ENCODE peak calls at places on chromosomes 13 and 19, in four cellular contexts. C, R, U and P are unnamed samples.

GRCh38 chr13:80345771-80346510 is 5.0 kb upstream of the SPRY2 start:
- DNase-seq in C (no peak), R (no peak), U (no peak), P (no peak)

GRCh38 chr13:114019367-114019766 is 45.5 kb upstream of the C13orf46 start:
- DNase-seq in C (no peak), R (peak), U (no peak), P (peak)

GRCh38 chr19:850979-851335 is 1.1 kb upstream of the ELANE start:
- DNase-seq in C (no peak), R (no peak), U (no peak), P (no peak)

GRCh38 chr19:14571695-14572490 is at the start of gene NDUFB7:
- DNase-seq in C (peak), R (peak), U (peak), P (peak)

GRCh38 chr19:48630289-48631036 is 6.7 kb downstream of the DBP start:
- DNase-seq in C (no peak), R (no peak), U (no peak), P (no peak)

GRCh38 chr19:42471554-42472249 is 29.0 kb upstream of the CXCL17 start:
- DNase-seq in C (no peak), R (no peak), U (no peak), P (no peak)

GRCh38 chr19:34120846-34121639 is 51.3 kb upstream of the LSM14A start:
- DNase-seq in C (no peak), R (peak), U (no peak), P (peak)

GRCh38 chr13:20132052-20132634 is 28.7 kb downstream of the GJA3 start:
- DNase-seq in C (no peak), R (no peak), U (no peak), P (no peak)

GRCh38 chr19:17021793-17022590 is 4.6 kb downstream of the CPAMD8 start:
- DNase-seq in C (peak), R (no peak), U (no peak), P (no peak)

GRCh38 chr19:31436121-31436776 is 87.0 kb upstream of the TSHZ3 start:
- DNase-seq in C (no peak), R (no peak), U (no peak), P (no peak)

GRCh38 chr13:107365466-107366215 is 797.7 kb upstream of the ARGLU1 start:
- DNase-seq in C (no peak), R (no peak), U (no peak), P (no peak)

GRCh38 chr19:8663920-8664670 is 33.7 kb downstream of the NFILZ start:
- DNase-seq in C (no peak), R (peak), U (no peak), P (no peak)

GRCh38 chr13:48769107-48769704 is 115.5 kb downstream of the CYSLTR2 start:
- DNase-seq in C (peak), R (peak), U (peak), P (peak)

GRCh38 chr13:51997641-51998330 is 13.5 kb downstream of the ATP7B start:
- DNase-seq in C (no peak), R (no peak), U (no peak), P (no peak)

GRCh38 chr13:50850445-50850844 is 7.0 kb upstream of the DLEU7 start:
- DNase-seq in C (no peak), R (no peak), U (no peak), P (no peak)

GRCh38 chr13:40389081-40389641 is 277.3 kb downstream of the FOXO1 start:
- DNase-seq in C (no peak), R (no peak), U (peak), P (no peak)

GRCh38 chr13:108156749-108157148 is 58.6 kb downstream of the LIG4 start:
- DNase-seq in C (no peak), R (no peak), U (no peak), P (no peak)

GRCh38 chr13:96762876-96763275 is 231.4 kb downstream of the OXGR1 start:
- DNase-seq in C (no peak), R (no peak), U (no peak), P (no peak)

GRCh38 chr19:54136086-54136863 is 1.3 kb upstream of the CNOT3 start:
- DNase-seq in C (no peak), R (no peak), U (no peak), P (no peak)

GRCh38 chr13:114065926-114066774 is 66.3 kb downstream of the RASA3 start:
- DNase-seq in C (no peak), R (no peak), U (no peak), P (no peak)

GRCh38 chr13:90867336-90867683 is 480.2 kb upstream of the MIR17HG start:
- DNase-seq in C (peak), R (peak), U (peak), P (peak)

GRCh38 chr19:42274065-42274682 is 5.1 kb downstream of the CIC start:
- DNase-seq in C (no peak), R (no peak), U (no peak), P (no peak)

GRCh38 chr13:36414461-36414860 is 17.8 kb upstream of the CCNA1 start:
- DNase-seq in C (no peak), R (no peak), U (no peak), P (no peak)

GRCh38 chr19:15280048-15280725 is 47.9 kb upstream of the EPHX3 start:
- DNase-seq in C (no peak), R (no peak), U (no peak), P (no peak)

GRCh38 chr13:19151581-19152263 is 29.9 kb downstream of the TUBA3C start:
- DNase-seq in C (no peak), R (no peak), U (no peak), P (no peak)

GRCh38 chr13:31722684-31723083 is 16.6 kb upstream of the RXFP2 start:
- DNase-seq in C (no peak), R (no peak), U (no peak), P (no peak)

GRCh38 chr19:29620931-29621351 is 14.9 kb downstream of the POP4 start:
- DNase-seq in C (no peak), R (no peak), U (no peak), P (no peak)

GRCh38 chr13:48730971-48731658 is 77.4 kb downstream of the CYSLTR2 start:
- DNase-seq in C (no peak), R (no peak), U (no peak), P (no peak)

GRCh38 chr13:20669162-20669561 is 34.3 kb upstream of the IL17D start:
- DNase-seq in C (no peak), R (no peak), U (peak), P (no peak)

GRCh38 chr19:50551034-50551712 is 17.1 kb downstream of the LRRC4B start:
- DNase-seq in C (no peak), R (no peak), U (no peak), P (no peak)
- TF ChIP-seq SPI1 in C (no peak), R (no peak), U (no peak), P (no peak)

DNA sequence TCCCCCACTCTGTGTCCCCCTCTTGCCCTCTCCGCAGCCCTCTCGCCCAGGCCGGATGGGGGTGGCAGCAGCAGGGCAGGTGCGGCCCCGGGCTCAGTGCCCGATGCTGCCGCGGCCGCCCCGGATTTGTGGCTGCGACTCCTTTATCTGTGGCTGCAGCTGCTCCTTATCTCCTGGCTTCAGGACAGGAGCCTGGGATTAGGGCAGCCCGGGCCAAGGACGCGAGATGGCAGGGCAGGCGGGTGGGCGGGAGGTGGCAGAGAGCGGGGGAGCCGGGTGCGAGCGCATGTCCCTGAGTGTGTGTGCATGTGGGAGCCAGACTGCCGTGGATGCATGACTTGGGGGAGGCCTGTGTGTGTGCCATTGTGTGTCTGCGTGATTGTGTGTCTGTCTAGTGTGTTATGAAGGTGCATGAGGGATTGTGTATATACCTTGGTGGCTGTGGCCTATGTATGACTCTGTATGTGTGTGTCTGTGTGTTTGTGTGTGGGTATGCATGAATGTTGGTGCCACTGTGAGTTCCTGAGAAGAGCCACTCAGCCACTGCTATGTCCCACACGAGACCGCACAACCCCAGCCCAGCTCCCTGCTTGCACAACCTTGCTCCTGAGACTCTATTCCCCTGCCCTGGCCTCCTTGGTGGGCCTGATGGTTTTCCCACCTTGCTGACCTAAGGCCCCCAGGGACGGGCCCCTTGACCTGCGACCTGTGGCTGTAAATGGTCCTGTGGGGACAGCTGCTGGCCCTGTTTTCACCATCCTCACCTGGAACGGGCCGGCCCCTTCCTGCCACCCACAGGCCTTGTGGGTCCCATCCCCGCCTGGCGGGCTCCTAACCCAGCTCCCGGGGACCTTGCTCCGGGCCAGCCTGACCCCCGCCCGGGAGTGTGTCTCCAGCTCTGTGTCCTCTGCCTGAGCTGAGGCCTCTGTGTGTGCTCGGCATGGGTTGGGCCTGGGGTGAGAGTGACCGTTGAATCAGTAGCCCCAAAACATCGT is 5.3 kb upstream of the NRTN start:
- DNase-seq in C (no peak), R (peak), U (no peak), P (no peak)
- TF ChIP-seq POLR2AphosphoS5 in C (peak), R (peak), U (no peak), P (no peak)

GRCh38 chr19:35355851-35356460 is 2.3 kb upstream of the FFAR3 start:
- DNase-seq in C (no peak), R (no peak), U (no peak), P (no peak)
- TF ChIP-seq SPI1 in C (no peak), R (no peak), U (no peak), P (no peak)

DNA sequence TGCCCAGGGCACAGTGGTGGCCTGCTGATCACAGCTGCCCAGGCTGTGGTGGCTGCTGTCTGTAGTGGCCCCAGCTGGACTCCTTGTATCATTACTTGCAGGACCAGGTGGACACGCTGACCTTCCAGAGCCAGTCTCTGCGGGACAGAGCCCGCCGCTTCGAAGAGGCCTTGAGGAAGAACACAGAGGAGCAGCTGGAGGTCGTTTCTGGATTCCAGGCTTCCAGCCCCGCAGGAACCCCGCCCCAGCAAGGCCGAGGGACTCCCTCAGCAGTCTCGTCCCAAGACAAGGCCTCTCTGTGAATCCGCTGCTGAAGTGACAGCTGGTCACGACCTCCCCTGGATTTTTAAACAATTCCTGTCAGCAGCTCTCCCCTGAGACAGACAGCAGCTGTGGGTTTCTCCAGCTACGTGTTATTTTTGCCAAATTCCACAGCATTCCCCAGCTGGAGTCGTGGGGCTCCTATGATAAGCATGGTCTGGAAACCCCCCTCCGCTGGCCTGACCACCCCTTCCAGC is 98.3 kb downstream of the SLC7A1 start:
- DNase-seq in C (no peak), R (no peak), U (no peak), P (no peak)
- TF ChIP-seq POLR2AphosphoS5 in C (no peak), R (no peak), U (no peak), P (no peak)